ENCODE peak calls at places on chromosomes 7 and 10, in four cellular contexts. S is K562, C is WTC11, Q is GM12878. W is an unnamed sample.

GRCh38 chr7:27704407-27705199 is 35.4 kb upstream of the TAX1BP1 start:
- DNase-seq in S (no peak), C (no peak), Q (no peak), W (no peak)

GRCh38 chr10:83606275-83606674 is 533.0 kb upstream of the GHITM start:
- DNase-seq in C (no peak), S (no peak), Q (no peak), W (no peak)

GRCh38 chr7:85261341-85261740 is 74.5 kb upstream of the SEMA3D start:
- DNase-seq in Q (no peak), C (no peak), S (no peak), W (no peak)

GRCh38 chr10:22434521-22434920 is 89.2 kb downstream of the SPAG6 start:
- DNase-seq in C (no peak), Q (no peak), S (no peak), W (no peak)

GRCh38 chr10:49798275-49798674 is 36.2 kb upstream of the OGDHL start:
- DNase-seq in C (no peak), S (no peak), Q (no peak), W (no peak)

GRCh38 chr7:27187702-27188665 is 3.0 kb upstream of the HOXA11 start:
- DNase-seq in C (no peak), S (no peak), Q (no peak), W (no peak)

GRCh38 chr7:143063741-143064140 is 11.6 kb downstream of the OR6V1 start:
- DNase-seq in S (no peak), Q (no peak), C (no peak), W (no peak)

GRCh38 chr7:76259124-76260086 is 43.1 kb upstream of the HSPB1 start:
- DNase-seq in S (no peak), C (peak), Q (no peak), W (no peak)

GRCh38 chr7:36507868-36508440 is 118.3 kb downstream of the ANLN start:
- DNase-seq in Q (no peak), S (no peak), C (no peak), W (no peak)

GRCh38 chr7:110786576-110786975 is 304.4 kb upstream of the LRRN3 start:
- DNase-seq in S (no peak), Q (no peak), C (no peak), W (no peak)

GRCh38 chr10:110793128-110793812 is 78.5 kb upstream of the PDCD4 start:
- DNase-seq in S (no peak), Q (no peak), C (no peak), W (no peak)

GRCh38 chr10:29630205-29631048 is 4.3 kb downstream of the SVIL start:
- DNase-seq in C (no peak), S (no peak), Q (no peak), W (no peak)

GRCh38 chr10:42961156-42961589 is 115.7 kb upstream of the RET start:
- DNase-seq in C (peak), Q (no peak), S (no peak), W (no peak)

GRCh38 chr7:21941570-21942224 is 4.0 kb downstream of the CDCA7L start:
- DNase-seq in S (no peak), Q (peak), C (no peak), W (no peak)

GRCh38 chr7:3370068-3370704 is 69.1 kb downstream of the SDK1 start:
- DNase-seq in S (no peak), Q (no peak), C (no peak), W (no peak)

GRCh38 chr7:131521651-131522163 is 34.7 kb downstream of the PODXL start:
- DNase-seq in S (no peak), C (peak), Q (no peak), W (no peak)

GRCh38 chr10:101099901-101100300 is 31.2 kb upstream of the TLX1 start:
- DNase-seq in S (no peak), C (no peak), Q (no peak), W (no peak)
- TF ChIP-seq TCF7 in S (no peak), C (no peak), Q (no peak), W (no peak)

GRCh38 chr7:112763996-112764395 is 26.2 kb downstream of the TMEM168 start:
- DNase-seq in S (no peak), Q (no peak), C (no peak), W (no peak)
- TF ChIP-seq TCF7 in S (no peak), Q (no peak), C (no peak), W (no peak)

DNA sequence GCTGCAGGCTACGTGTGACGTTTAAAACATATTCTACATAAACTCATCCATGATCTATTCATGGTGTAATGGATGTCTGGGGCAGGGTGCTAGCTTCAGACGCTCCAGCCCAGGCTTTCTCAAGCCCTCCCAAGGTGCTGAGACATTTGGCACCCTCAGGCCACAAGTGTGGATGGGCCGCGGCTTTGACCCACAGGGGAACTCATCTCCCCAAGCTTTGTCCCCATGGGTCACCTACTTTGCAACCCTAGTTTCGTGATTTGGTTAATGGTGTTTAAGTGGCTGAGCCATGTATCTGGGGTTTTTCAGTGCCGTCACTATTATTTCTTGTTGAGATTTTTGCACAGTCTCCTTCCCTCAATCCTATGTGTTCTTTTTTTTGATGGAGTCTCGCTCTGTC is 66.0 kb downstream of the GRK5 start:
- DNase-seq in Q (no peak), S (no peak), C (no peak), W (no peak)
- TF ChIP-seq TCF7 in Q (no peak), S (no peak), C (no peak), W (no peak)

GRCh38 chr10:78865931-78866717 is 202.6 kb upstream of the ZMIZ1 start:
- DNase-seq in Q (no peak), S (no peak), C (no peak), W (no peak)
- TF ChIP-seq TCF7 in Q (no peak), S (no peak), C (no peak), W (no peak)

GRCh38 chr7:18125536-18125935 is 97.9 kb upstream of the PRPS1L1 start:
- DNase-seq in C (no peak), Q (no peak), S (no peak), W (no peak)
- TF ChIP-seq TCF7 in C (no peak), Q (no peak), S (no peak), W (no peak)

DNA sequence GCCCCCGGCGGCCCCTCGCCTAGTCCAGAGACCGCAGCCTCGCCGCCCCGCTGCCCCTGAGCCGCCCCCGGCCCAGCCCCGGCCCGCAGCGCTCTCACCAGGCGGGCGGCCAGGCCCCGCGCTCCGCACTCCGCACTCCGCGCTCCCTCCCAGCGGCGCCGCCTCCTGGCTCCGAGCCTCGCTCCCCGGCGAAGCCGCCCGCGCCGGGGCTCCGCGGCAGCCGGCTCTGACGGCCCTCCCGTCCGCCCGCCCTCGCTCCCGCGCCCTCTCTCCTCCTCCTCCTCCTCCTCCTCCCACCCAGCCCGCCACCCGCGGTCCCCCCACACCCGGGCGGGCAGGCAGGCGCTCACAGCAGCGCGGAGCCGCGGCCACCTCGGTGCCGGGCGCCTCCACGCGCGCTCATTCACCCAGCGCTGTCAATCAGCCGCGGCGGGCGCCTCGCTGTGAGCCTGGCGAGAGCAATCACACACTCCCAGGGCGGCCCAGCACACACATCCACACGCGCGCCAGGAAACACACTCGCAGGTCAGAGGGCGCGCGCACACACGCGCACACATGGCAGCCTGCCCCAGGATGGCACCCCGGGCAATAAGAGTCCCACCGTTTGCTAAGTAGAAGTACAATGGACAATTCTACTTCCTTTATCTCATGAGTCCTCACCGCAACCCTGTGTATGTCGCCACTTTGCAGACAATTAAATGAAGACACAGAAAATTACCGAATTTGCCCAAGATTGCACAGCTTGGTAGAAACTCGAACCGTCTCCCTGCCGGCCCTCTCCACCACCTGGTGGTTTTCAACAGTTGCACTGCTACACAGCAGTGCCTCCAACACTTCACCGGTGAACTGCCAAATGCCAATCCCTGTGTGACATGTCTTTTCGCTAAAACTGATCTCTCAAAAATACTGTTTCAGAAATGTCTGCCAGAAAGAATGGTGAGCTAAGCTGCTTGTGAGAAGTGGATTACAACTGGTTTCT is at the start of gene PRRT4:
- DNase-seq in C (peak), Q (no peak), S (peak), W (no peak)
- TF ChIP-seq TCF7 in C (no peak), Q (no peak), S (no peak), W (no peak)

GRCh38 chr10:36670616-36671402 is 454.6 kb upstream of the ANKRD30A start:
- DNase-seq in S (no peak), Q (no peak), C (no peak), W (no peak)
- TF ChIP-seq TCF7 in S (no peak), Q (no peak), C (no peak), W (no peak)

GRCh38 chr10:62396864-62397263 is 22.7 kb downstream of the ZNF365 start:
- DNase-seq in C (no peak), S (no peak), Q (no peak), W (no peak)

GRCh38 chr10:62394556-62395018 is 20.4 kb downstream of the ZNF365 start:
- DNase-seq in S (no peak), C (no peak), Q (no peak), W (no peak)

GRCh38 chr10:62402503-62402902 is 28.3 kb downstream of the ZNF365 start:
- DNase-seq in S (no peak), Q (no peak), C (no peak), W (no peak)

GRCh38 chr10:62395892-62396291 is 21.7 kb downstream of the ZNF365 start:
- DNase-seq in S (no peak), C (no peak), Q (no peak), W (no peak)

GRCh38 chr10:62399211-62399610 is 25.0 kb downstream of the ZNF365 start:
- DNase-seq in Q (no peak), C (no peak), S (no peak), W (no peak)
- TF ChIP-seq TCF7 in Q (no peak), C (no peak), S (no peak), W (no peak)

GRCh38 chr7:50953820-50954219 is 171.1 kb upstream of the GRB10 start:
- DNase-seq in C (no peak), S (no peak), Q (no peak), W (peak)
- TF ChIP-seq TCF7 in C (no peak), S (no peak), Q (no peak), W (no peak)

GRCh38 chr7:139777948-139778841 is at the start of gene HIPK2:
- DNase-seq in S (peak), C (peak), Q (no peak), W (peak)
- TF ChIP-seq TCF7 in S (no peak), C (no peak), Q (no peak), W (no peak)